ENCODE peak calls at places on chromosomes 3 and 15, in five cellular contexts. Q is HTR-8/SVneo, P is B cell, F is GM12865, U is NCI-H1105. T is an unnamed sample.

GRCh38 chr15:62895905-62896316 is 146.6 kb upstream of the TPM1 start:
- DNase-seq in Q (peak), U (no peak), F (no peak), P (no peak), T (no peak)

GRCh38 chr3:43378066-43378935 is 92.0 kb downstream of the SNRK start:
- DNase-seq in P (peak), F (peak), Q (peak), U (peak), T (no peak)

GRCh38 chr3:170862618-170863374 is 7.2 kb downstream of the RPL22L1 start:
- DNase-seq in Q (no peak), U (no peak), F (no peak), P (no peak), T (no peak)

GRCh38 chr3:186132487-186132886 is 23.6 kb upstream of the ETV5 start:
- DNase-seq in F (no peak), U (no peak), Q (no peak), P (no peak), T (no peak)

GRCh38 chr3:111851511-111851954 is 7.5 kb upstream of the PHLDB2 start:
- DNase-seq in Q (peak), P (no peak), F (no peak), U (no peak), T (no peak)

GRCh38 chr3:37324752-37325407 is 150.5 kb upstream of the LRRFIP2 start:
- DNase-seq in F (no peak), Q (no peak), P (no peak), U (no peak), T (no peak)

GRCh38 chr15:74393423-74393822 is 26.0 kb upstream of the CYP11A1 start:
- DNase-seq in Q (no peak), F (no peak), P (no peak), U (no peak), T (no peak)

GRCh38 chr3:50154840-50155490 is at the start of gene SEMA3F:
- DNase-seq in P (peak), F (peak), Q (peak), U (no peak), T (no peak)

GRCh38 chr15:86256628-86257027 is 177.0 kb downstream of the AGBL1 start:
- DNase-seq in P (no peak), F (no peak), U (no peak), Q (no peak), T (no peak)

GRCh38 chr3:81302045-81302444 is 459.4 kb downstream of the GBE1 start:
- DNase-seq in U (peak), F (peak), P (peak), Q (peak), T (no peak)

GRCh38 chr3:196609343-196609775 is 30.1 kb upstream of the NRROS start:
- DNase-seq in Q (peak), P (peak), U (peak), F (peak), T (peak)

GRCh38 chr15:55796321-55796965 is 53.5 kb upstream of the PRTG start:
- DNase-seq in P (no peak), F (no peak), U (no peak), Q (no peak), T (no peak)

GRCh38 chr15:68360716-68361115 is 71.2 kb downstream of the ITGA11 start:
- DNase-seq in P (no peak), F (no peak), Q (no peak), U (no peak), T (no peak)